ENCODE peak calls at places on chromosomes 11 and 22, in eight cellular contexts. One of them, this sample, is unnamed.

GRCh38 chr22:38554281-38554680 is 15.7 kb downstream of the DMC1 start:
- DNase-seq in A673: no peak
- DNase-seq in stimulated activated CD8-positive, alpha-beta memory T cell treated with anti-CD3 and anti-CD28 coated beads, Interleukin-4, amount 100 ng/mL, for 4 hours: no peak
- DNase-seq in NCI-H1105 treated with DMSO at 0.1 percent for 48 hours: no peak
- DNase-seq in GM04503: peak; percentile 83
- DNase-seq in effector CD4-positive, alpha-beta T cell: no peak
- DNase-seq in frontal cortex: no peak
- DNase-seq in activated T-cell treated with anti-CD3 and anti-CD28 coated beads for 24 hours: no peak
- DNase-seq in this sample: no peak

GRCh38 chr22:38317995-38318715 is 922 bp upstream of the CSNK1E start:
- DNase-seq in A673: peak; percentile 81
- DNase-seq in stimulated activated CD8-positive, alpha-beta memory T cell treated with anti-CD3 and anti-CD28 coated beads, Interleukin-4, amount 100 ng/mL, for 4 hours: no peak
- DNase-seq in NCI-H1105 treated with DMSO at 0.1 percent for 48 hours: no peak
- DNase-seq in GM04503: peak; percentile 88
- DNase-seq in effector CD4-positive, alpha-beta T cell: no peak
- DNase-seq in frontal cortex: no peak
- DNase-seq in activated T-cell treated with anti-CD3 and anti-CD28 coated beads for 24 hours: no peak
- DNase-seq in this sample: peak; percentile 67

GRCh38 chr22:47292546-47293320 is 530.3 kb downstream of the TBC1D22A start:
- DNase-seq in A673: no peak
- DNase-seq in stimulated activated CD8-positive, alpha-beta memory T cell treated with anti-CD3 and anti-CD28 coated beads, Interleukin-4, amount 100 ng/mL, for 4 hours: no peak
- DNase-seq in NCI-H1105 treated with DMSO at 0.1 percent for 48 hours: no peak
- DNase-seq in GM04503: no peak
- DNase-seq in effector CD4-positive, alpha-beta T cell: no peak
- DNase-seq in frontal cortex: no peak
- DNase-seq in activated T-cell treated with anti-CD3 and anti-CD28 coated beads for 24 hours: no peak
- DNase-seq in this sample: no peak

GRCh38 chr22:50627452-50627913 is 469 bp downstream of the ARSA start:
- DNase-seq in A673: peak; percentile 36
- DNase-seq in stimulated activated CD8-positive, alpha-beta memory T cell treated with anti-CD3 and anti-CD28 coated beads, Interleukin-4, amount 100 ng/mL, for 4 hours: no peak
- DNase-seq in NCI-H1105 treated with DMSO at 0.1 percent for 48 hours: no peak
- DNase-seq in GM04503: no peak
- DNase-seq in effector CD4-positive, alpha-beta T cell: no peak
- DNase-seq in frontal cortex: no peak
- DNase-seq in activated T-cell treated with anti-CD3 and anti-CD28 coated beads for 24 hours: no peak
- DNase-seq in this sample: peak; percentile 76

GRCh38 chr22:33579448-33580093 is 340.7 kb downstream of the LARGE1 start:
- DNase-seq in A673: peak; percentile 30
- DNase-seq in stimulated activated CD8-positive, alpha-beta memory T cell treated with anti-CD3 and anti-CD28 coated beads, Interleukin-4, amount 100 ng/mL, for 4 hours: no peak
- DNase-seq in NCI-H1105 treated with DMSO at 0.1 percent for 48 hours: peak; percentile 14
- DNase-seq in GM04503: peak; percentile 8
- DNase-seq in effector CD4-positive, alpha-beta T cell: no peak
- DNase-seq in frontal cortex: peak; percentile 4
- DNase-seq in activated T-cell treated with anti-CD3 and anti-CD28 coated beads for 24 hours: no peak
- DNase-seq in this sample: peak; percentile 94

GRCh38 chr11:71301046-71301857 is 48.9 kb upstream of the SHANK2 start:
- DNase-seq in A673: no peak
- DNase-seq in stimulated activated CD8-positive, alpha-beta memory T cell treated with anti-CD3 and anti-CD28 coated beads, Interleukin-4, amount 100 ng/mL, for 4 hours: no peak
- DNase-seq in NCI-H1105 treated with DMSO at 0.1 percent for 48 hours: no peak
- DNase-seq in GM04503: no peak
- DNase-seq in effector CD4-positive, alpha-beta T cell: no peak
- DNase-seq in frontal cortex: no peak
- DNase-seq in activated T-cell treated with anti-CD3 and anti-CD28 coated beads for 24 hours: no peak
- DNase-seq in this sample: peak; percentile 39

GRCh38 chr11:34243620-34244493 is 114.0 kb downstream of the ABTB2 start:
- DNase-seq in A673: peak; percentile 46
- DNase-seq in stimulated activated CD8-positive, alpha-beta memory T cell treated with anti-CD3 and anti-CD28 coated beads, Interleukin-4, amount 100 ng/mL, for 4 hours: no peak
- DNase-seq in NCI-H1105 treated with DMSO at 0.1 percent for 48 hours: no peak
- DNase-seq in GM04503: peak; percentile 29
- DNase-seq in effector CD4-positive, alpha-beta T cell: no peak
- DNase-seq in frontal cortex: no peak
- DNase-seq in activated T-cell treated with anti-CD3 and anti-CD28 coated beads for 24 hours: peak; percentile 36
- DNase-seq in this sample: peak; percentile 69

GRCh38 chr11:33000181-33000580 is 15.5 kb upstream of the DEPDC7 start:
- DNase-seq in A673: no peak
- DNase-seq in stimulated activated CD8-positive, alpha-beta memory T cell treated with anti-CD3 and anti-CD28 coated beads, Interleukin-4, amount 100 ng/mL, for 4 hours: no peak
- DNase-seq in NCI-H1105 treated with DMSO at 0.1 percent for 48 hours: no peak
- DNase-seq in GM04503: peak; percentile 83
- DNase-seq in effector CD4-positive, alpha-beta T cell: no peak
- DNase-seq in frontal cortex: no peak
- DNase-seq in activated T-cell treated with anti-CD3 and anti-CD28 coated beads for 24 hours: no peak
- DNase-seq in this sample: no peak

GRCh38 chr11:27465629-27466028 is 7.0 kb downstream of the LGR4 start:
- DNase-seq in A673: no peak
- DNase-seq in stimulated activated CD8-positive, alpha-beta memory T cell treated with anti-CD3 and anti-CD28 coated beads, Interleukin-4, amount 100 ng/mL, for 4 hours: no peak
- DNase-seq in NCI-H1105 treated with DMSO at 0.1 percent for 48 hours: no peak
- DNase-seq in GM04503: no peak
- DNase-seq in effector CD4-positive, alpha-beta T cell: no peak
- DNase-seq in frontal cortex: no peak
- DNase-seq in activated T-cell treated with anti-CD3 and anti-CD28 coated beads for 24 hours: no peak
- DNase-seq in this sample: no peak

GRCh38 chr11:27820249-27820648 is 120.0 kb upstream of the BDNF start:
- DNase-seq in A673: no peak
- DNase-seq in stimulated activated CD8-positive, alpha-beta memory T cell treated with anti-CD3 and anti-CD28 coated beads, Interleukin-4, amount 100 ng/mL, for 4 hours: no peak
- DNase-seq in NCI-H1105 treated with DMSO at 0.1 percent for 48 hours: no peak
- DNase-seq in GM04503: peak; percentile 24
- DNase-seq in effector CD4-positive, alpha-beta T cell: no peak
- DNase-seq in frontal cortex: no peak
- DNase-seq in activated T-cell treated with anti-CD3 and anti-CD28 coated beads for 24 hours: no peak
- DNase-seq in this sample: no peak

GRCh38 chr22:33932997-33933396 is 12.7 kb upstream of the LARGE1 start:
- DNase-seq in A673: no peak
- DNase-seq in stimulated activated CD8-positive, alpha-beta memory T cell treated with anti-CD3 and anti-CD28 coated beads, Interleukin-4, amount 100 ng/mL, for 4 hours: no peak
- DNase-seq in NCI-H1105 treated with DMSO at 0.1 percent for 48 hours: no peak
- DNase-seq in GM04503: no peak
- DNase-seq in effector CD4-positive, alpha-beta T cell: no peak
- DNase-seq in frontal cortex: no peak
- DNase-seq in activated T-cell treated with anti-CD3 and anti-CD28 coated beads for 24 hours: no peak
- DNase-seq in this sample: no peak

This sample was measured in endodermal cell.